ENCODE peak calls at places on chromosome 14, in seven cellular contexts. Q, D, J, X, I, Z and V are unnamed samples.

GRCh38 chr14:23357261-23357660 is 4.6 kb upstream of the SLC22A17 start:
- DNase-seq in Z (no peak), Q (no peak), J (no peak), I (no peak), X (no peak), D (no peak), V (no peak)

GRCh38 chr14:33430414-33430813 is 491.7 kb downstream of the NPAS3 start:
- DNase-seq in D (no peak), Z (no peak), Q (no peak), I (no peak), X (no peak), J (no peak), V (no peak)

GRCh38 chr14:69776875-69777453 is 10.0 kb downstream of the SRSF5 start:
- DNase-seq in J (no peak), Q (no peak), Z (no peak), D (no peak), X (no peak), I (no peak), V (no peak)

GRCh38 chr14:75771614-75772013 is 110.6 kb downstream of the TTLL5 start:
- DNase-seq in I (no peak), Q (no peak), X (no peak), J (no peak), Z (no peak), D (no peak), V (no peak)

GRCh38 chr14:68979722-68980552 is 835 bp upstream of the ACTN1 start:
- DNase-seq in Q (peak), J (no peak), D (peak), I (no peak), Z (no peak), X (no peak), V (no peak)

GRCh38 chr14:52455291-52456088 is 96.8 kb downstream of the TXNDC16 start:
- DNase-seq in Q (no peak), D (no peak), I (no peak), Z (no peak), X (no peak), J (no peak), V (no peak)

GRCh38 chr14:75428230-75429104 is 645 bp downstream of the JDP2 start:
- DNase-seq in X (no peak), D (peak), Z (no peak), I (no peak), Q (peak), J (no peak), V (no peak)

GRCh38 chr14:93056840-93057585 is 58.7 kb downstream of the ITPK1 start:
- DNase-seq in X (no peak), Q (no peak), D (no peak), Z (no peak), I (no peak), J (no peak), V (no peak)

GRCh38 chr14:94882401-94882800 is 112.5 kb upstream of the GSC start:
- DNase-seq in D (no peak), J (no peak), Z (no peak), X (no peak), I (no peak), Q (no peak), V (no peak)

GRCh38 chr14:59246566-59246965 is 58.1 kb downstream of the DAAM1 start:
- DNase-seq in J (no peak), Z (no peak), X (no peak), Q (no peak), D (no peak), I (no peak), V (no peak)

GRCh38 chr14:55976219-55976618 is 142.0 kb upstream of the PELI2 start:
- DNase-seq in Z (no peak), I (no peak), J (no peak), Q (no peak), D (no peak), X (peak), V (no peak)

GRCh38 chr14:99884834-99885648 is 91.8 kb downstream of the EML1 start:
- DNase-seq in X (peak), J (peak), D (no peak), I (no peak), Q (no peak), Z (no peak), V (no peak)

GRCh38 chr14:67943947-67944346 is 124.4 kb downstream of the RAD51B start:
- DNase-seq in X (peak), J (peak), D (peak), Q (no peak), I (peak), Z (peak), V (no peak)

GRCh38 chr14:104516906-104517305 is 62.7 kb upstream of the C14orf180 start:
- DNase-seq in I (no peak), Q (no peak), X (no peak), Z (no peak), J (no peak), D (no peak), V (no peak)

GRCh38 chr14:88541324-88541723 is 13.5 kb downstream of the PTPN21 start:
- DNase-seq in Q (no peak), Z (no peak), J (no peak), I (no peak), D (no peak), X (no peak), V (no peak)

GRCh38 chr14:30143617-30144016 is 216.0 kb upstream of the PRKD1 start:
- DNase-seq in Z (no peak), Q (no peak), I (no peak), D (no peak), J (no peak), X (no peak), V (no peak)

GRCh38 chr14:94129111-94129757 is at the start of gene IFI27L2:
- DNase-seq in Z (peak), D (peak), X (peak), I (peak), J (peak), Q (peak), V (peak)

GRCh38 chr14:103801459-103801858 is 45.9 kb downstream of the PPP1R13B start:
- DNase-seq in J (no peak), Q (no peak), X (no peak), D (no peak), I (no peak), Z (no peak), V (no peak)

GRCh38 chr14:63840981-63841380 is 11.8 kb upstream of the SYNE2 start:
- DNase-seq in I (peak), D (no peak), Q (peak), Z (no peak), J (peak), X (no peak), V (no peak)

GRCh38 chr14:96039633-96040311 is 610 bp downstream of the C14orf132 start:
- DNase-seq in D (peak), Z (no peak), X (no peak), J (no peak), I (no peak), Q (peak), V (no peak)

GRCh38 chr14:92590941-92591340 is 77.4 kb downstream of the RIN3 start:
- DNase-seq in J (no peak), Q (no peak), I (no peak), Z (no peak), D (no peak), X (no peak), V (no peak)

GRCh38 chr14:77589099-77589498 is 27.3 kb downstream of the SPTLC2 start:
- DNase-seq in Q (no peak), X (no peak), I (no peak), Z (no peak), J (no peak), D (no peak), V (no peak)

GRCh38 chr14:39576726-39577125 is 144.5 kb upstream of the FBXO33 start:
- DNase-seq in D (no peak), Q (no peak), X (no peak), Z (no peak), J (no peak), I (no peak), V (no peak)

GRCh38 chr14:63454863-63455622 is 88.1 kb downstream of the PPP2R5E start:
- DNase-seq in D (no peak), I (no peak), J (no peak), Q (no peak), X (no peak), Z (no peak), V (no peak)

GRCh38 chr14:50531595-50532501 is 521 bp downstream of the MAP4K5 start:
- DNase-seq in D (peak), X (no peak), J (peak), I (peak), Q (peak), Z (no peak), V (no peak)

GRCh38 chr14:45253754-45254300 is 825 bp upstream of the MIS18BP1 start:
- DNase-seq in I (no peak), Z (no peak), D (no peak), X (peak), J (no peak), Q (peak), V (no peak)

GRCh38 chr14:87175175-87175574 is 817.8 kb downstream of the GALC start:
- DNase-seq in Z (no peak), D (no peak), X (no peak), J (no peak), Q (no peak), I (no peak), V (no peak)